ENCODE peak calls at places on chromosomes 11 and 22, in seven cellular contexts. U is H9, S is IMR-90, M is trophoblast cell, K is H1, Z is mesendoderm, T is mesenchymal stem cell. W is an unnamed sample.

GRCh38 chr11:281486-282161 is 3.4 kb downstream of the NLRP6 start:
- DNase-seq in U (no peak), S (no peak), M (no peak), K (no peak), Z (no peak), T (no peak), W (no peak)

GRCh38 chr11:95378789-95379188 is 147.8 kb upstream of the SESN3 start:
- DNase-seq in U (peak; percentile 45), S (no peak), M (no peak), K (no peak), Z (peak; percentile 23), T (no peak), W (no peak)

GRCh38 chr22:37260939-37261338 is 16.9 kb upstream of the RAC2 start:
- DNase-seq in U (peak; percentile 78), S (peak; percentile 51), M (peak; percentile 47), K (no peak), Z (peak; percentile 69), T (peak; percentile 69), W (peak; percentile 52)

GRCh38 chr11:19437760-19438159 is 197.0 kb upstream of the E2F8 start:
- DNase-seq in U (no peak), S (peak; percentile 89), M (no peak), K (no peak), Z (no peak), T (no peak), W (no peak)

GRCh38 chr22:27975381-27976013 is 56.4 kb upstream of the PITPNB start:
- DNase-seq in U (no peak), S (peak; percentile 41), M (no peak), K (no peak), Z (no peak), T (no peak), W (no peak)

GRCh38 chr11:19258651-19259230 is 18.0 kb upstream of the E2F8 start:
- DNase-seq in U (no peak), S (no peak), M (no peak), K (no peak), Z (no peak), T (no peak), W (no peak)

GRCh38 chr11:4066960-4067359 is 27.6 kb upstream of the RRM1 start:
- DNase-seq in U (no peak), S (no peak), M (no peak), K (no peak), Z (no peak), T (no peak), W (no peak)

GRCh38 chr11:44300881-44301855 is 8.8 kb downstream of the ALX4 start:
- DNase-seq in U (no peak), S (no peak), M (peak; percentile 54), K (no peak), Z (no peak), T (peak; percentile 68), W (no peak)

GRCh38 chr11:72787262-72788104 is 6.4 kb downstream of the STARD10 start:
- DNase-seq in U (peak; percentile 98), S (no peak), M (no peak), K (peak; percentile 54), Z (peak; percentile 96), T (no peak), W (no peak)

GRCh38 chr22:44312766-44313165 is at the start of gene SHISAL1:
- DNase-seq in U (no peak), S (peak; percentile 22), M (no peak), K (no peak), Z (no peak), T (peak; percentile 53), W (no peak)

GRCh38 chr11:71489311-71490043 is 36.5 kb downstream of the NADSYN1 start:
- DNase-seq in U (no peak), S (peak; percentile 82), M (no peak), K (no peak), Z (no peak), T (peak; percentile 58), W (no peak)

GRCh38 chr11:99197477-99197876 is 176.7 kb downstream of the CNTN5 start:
- DNase-seq in U (no peak), S (no peak), M (no peak), K (no peak), Z (peak; percentile 5), T (no peak), W (no peak)

GRCh38 chr11:87603887-87604286 is 566.2 kb downstream of the TMEM135 start:
- DNase-seq in U (no peak), S (no peak), M (no peak), K (no peak), Z (no peak), T (no peak), W (no peak)

GRCh38 chr11:67303132-67303988 is at the start of gene SSH3:
- DNase-seq in U (peak; percentile 84), S (peak; percentile 34), M (peak; percentile 88), K (peak; percentile 46), Z (peak; percentile 87), T (peak; percentile 65), W (peak; percentile 61)

GRCh38 chr11:15575409-15575808 is 460.7 kb downstream of the INSC start:
- DNase-seq in U (no peak), S (no peak), M (no peak), K (no peak), Z (no peak), T (no peak), W (no peak)
- H2BK5ac ChIP-seq in U (no peak overlapping the region), S (no peak overlapping the region), M (no peak overlapping the region), K (no peak overlapping the region), Z (no peak overlapping the region), T (no peak overlapping the region), W (no peak overlapping the region)

DNA sequence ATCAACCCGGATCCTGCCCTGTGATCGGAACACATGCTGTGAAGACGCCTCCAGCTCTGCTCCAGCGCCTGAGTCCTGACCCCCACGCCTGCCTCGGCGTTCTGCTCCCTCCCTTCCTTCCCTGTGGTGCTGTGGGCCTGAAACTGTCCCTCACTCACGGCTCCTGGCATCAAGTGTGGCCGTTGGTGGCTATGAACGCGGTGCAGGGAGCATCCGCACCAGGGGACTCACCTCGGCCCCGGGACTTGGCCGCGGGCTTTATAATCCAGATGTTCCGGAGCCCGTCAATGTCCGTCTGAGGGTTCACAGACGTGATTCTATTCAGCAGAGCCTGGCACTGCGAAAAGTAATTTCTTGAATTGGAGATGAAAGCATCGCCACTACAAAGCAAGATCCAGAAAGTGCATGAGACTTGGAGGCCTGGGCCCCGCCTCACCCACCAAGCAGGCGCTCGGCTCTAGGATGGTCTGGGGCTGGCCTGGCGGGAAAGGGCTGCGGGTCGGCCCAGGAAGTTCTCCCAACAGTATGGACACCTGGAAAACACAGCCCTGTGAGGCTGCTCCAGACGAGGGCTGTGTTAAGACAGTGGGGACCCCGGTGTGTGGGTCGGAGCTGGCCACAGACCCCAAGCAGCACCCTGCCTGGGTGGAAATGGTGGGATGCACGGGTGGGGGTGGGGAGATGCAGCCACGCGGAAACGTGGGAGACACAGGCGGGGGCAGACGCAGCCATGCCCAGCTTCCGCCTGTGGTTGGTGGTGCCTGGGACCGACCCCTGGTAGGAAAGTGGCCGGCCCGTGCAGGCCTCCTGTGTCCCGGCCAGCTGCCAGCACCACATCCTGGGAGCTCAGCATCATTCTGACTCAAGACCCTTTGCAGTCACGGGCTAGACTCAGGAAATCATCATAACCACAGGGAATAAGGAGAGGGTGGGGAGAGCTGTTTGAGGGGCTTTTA is 21.8 kb upstream of the IL17REL start:
- DNase-seq in U (no peak), S (no peak), M (no peak), K (no peak), Z (no peak), T (no peak), W (no peak)
- H2BK5ac ChIP-seq in U (no peak overlapping the region), S (no peak overlapping the region), M (no peak overlapping the region), K (no peak overlapping the region), Z (no peak overlapping the region), T (no peak overlapping the region), W (no peak overlapping the region)

GRCh38 chr11:9470765-9471164 is 10.0 kb downstream of the ZNF143 start:
- DNase-seq in U (no peak), S (no peak), M (no peak), K (no peak), Z (no peak), T (no peak), W (no peak)
- H2BK5ac ChIP-seq in U (no peak overlapping the region), S (no peak overlapping the region), M (no peak overlapping the region), K (no peak overlapping the region), Z (no peak overlapping the region), T (no peak overlapping the region), W (no peak overlapping the region)

GRCh38 chr11:22405377-22405776 is 67.2 kb downstream of the SLC17A6 start:
- DNase-seq in U (no peak), S (no peak), M (no peak), K (no peak), Z (no peak), T (no peak), W (no peak)
- H2BK5ac ChIP-seq in U (no peak overlapping the region), S (no peak overlapping the region), M (no peak overlapping the region), K (no peak overlapping the region), Z (no peak overlapping the region), T (no peak overlapping the region), W (no peak overlapping the region)

GRCh38 chr22:17612057-17612456 is 16.5 kb downstream of the ATP6V1E1 start:
- DNase-seq in U (no peak), S (peak; percentile 57), M (no peak), K (no peak), Z (no peak), T (no peak), W (no peak)
- H2BK5ac ChIP-seq in U (no peak overlapping the region), S (no peak overlapping the region), M (no peak overlapping the region), K (no peak overlapping the region), Z (no peak overlapping the region), T (no peak overlapping the region), W (no peak overlapping the region)

W was measured in neuronal stem cell.